ENCODE peak calls at places on chromosomes 5 and 9, in eight cellular contexts. H, N, F, P, J, Y, S and C are unnamed samples.

GRCh38 chr5:146369691-146370090 is 31.1 kb downstream of the POU4F3 start:
- DNase-seq in H (no peak), N (no peak), F (peak; percentile 88), P (peak; percentile 73), J (no peak), Y (no peak), S (no peak), C (peak; percentile 79)

GRCh38 chr5:173642191-173642816 is 25.9 kb upstream of the BOD1 start:
- DNase-seq in H (no peak), N (no peak), F (no peak), P (no peak), J (no peak), Y (no peak), S (peak; percentile 78), C (no peak)

GRCh38 chr5:73030531-73030930 is 74.7 kb downstream of the FCHO2 start:
- DNase-seq in H (no peak), N (no peak), F (peak; percentile 26), P (peak; percentile 46), J (no peak), Y (no peak), S (no peak), C (no peak)

GRCh38 chr9:37995348-37995737 is 73.7 kb downstream of the SHB start:
- DNase-seq in H (no peak), N (no peak), F (no peak), P (no peak), J (no peak), Y (no peak), S (no peak), C (no peak)

GRCh38 chr9:98491778-98492177 is 217.0 kb downstream of the GABBR2 start:
- DNase-seq in H (peak; percentile 49), N (no peak), F (peak; percentile 69), P (no peak), J (no peak), Y (no peak), S (no peak), C (peak; percentile 62)

GRCh38 chr5:13930721-13931246 is 13.7 kb downstream of the DNAH5 start:
- DNase-seq in H (no peak), N (no peak), F (no peak), P (no peak), J (no peak), Y (no peak), S (no peak), C (no peak)

GRCh38 chr5:154133591-154133990 is 56.9 kb upstream of the GALNT10 start:
- DNase-seq in H (no peak), N (no peak), F (no peak), P (no peak), J (no peak), Y (no peak), S (no peak), C (no peak)

GRCh38 chr9:135228345-135228982 is 141.0 kb downstream of the OLFM1 start:
- DNase-seq in H (no peak), N (no peak), F (no peak), P (no peak), J (no peak), Y (peak; percentile 51), S (no peak), C (no peak)

GRCh38 chr5:113678924-113679575 is 165.6 kb downstream of the YTHDC2 start:
- DNase-seq in H (peak; percentile 58), N (peak; percentile 39), F (peak; percentile 16), P (peak; percentile 36), J (no peak), Y (no peak), S (no peak), C (peak; percentile 23)

GRCh38 chr5:134003957-134004625 is 684 bp downstream of the VDAC1 start:
- DNase-seq in H (peak; percentile 51), N (peak; percentile 82), F (peak; percentile 30), P (peak; percentile 52), J (peak; percentile 55), Y (peak; percentile 87), S (peak; percentile 76), C (peak; percentile 18)

GRCh38 chr5:136030252-136030651 is 1.5 kb downstream of the TGFBI start:
- DNase-seq in H (no peak), N (peak; percentile 44), F (no peak), P (no peak), J (no peak), Y (no peak), S (peak; percentile 9), C (no peak)
- H3K27ac ChIP-seq in H (peak overlapping the region; percentile 34), N (peak overlapping the region; percentile 85), F (peak overlapping the region; percentile 89), P (no peak overlapping the region), J (no peak overlapping the region), Y (no peak overlapping the region), S (no peak overlapping the region), C (no peak overlapping the region)

DNA sequence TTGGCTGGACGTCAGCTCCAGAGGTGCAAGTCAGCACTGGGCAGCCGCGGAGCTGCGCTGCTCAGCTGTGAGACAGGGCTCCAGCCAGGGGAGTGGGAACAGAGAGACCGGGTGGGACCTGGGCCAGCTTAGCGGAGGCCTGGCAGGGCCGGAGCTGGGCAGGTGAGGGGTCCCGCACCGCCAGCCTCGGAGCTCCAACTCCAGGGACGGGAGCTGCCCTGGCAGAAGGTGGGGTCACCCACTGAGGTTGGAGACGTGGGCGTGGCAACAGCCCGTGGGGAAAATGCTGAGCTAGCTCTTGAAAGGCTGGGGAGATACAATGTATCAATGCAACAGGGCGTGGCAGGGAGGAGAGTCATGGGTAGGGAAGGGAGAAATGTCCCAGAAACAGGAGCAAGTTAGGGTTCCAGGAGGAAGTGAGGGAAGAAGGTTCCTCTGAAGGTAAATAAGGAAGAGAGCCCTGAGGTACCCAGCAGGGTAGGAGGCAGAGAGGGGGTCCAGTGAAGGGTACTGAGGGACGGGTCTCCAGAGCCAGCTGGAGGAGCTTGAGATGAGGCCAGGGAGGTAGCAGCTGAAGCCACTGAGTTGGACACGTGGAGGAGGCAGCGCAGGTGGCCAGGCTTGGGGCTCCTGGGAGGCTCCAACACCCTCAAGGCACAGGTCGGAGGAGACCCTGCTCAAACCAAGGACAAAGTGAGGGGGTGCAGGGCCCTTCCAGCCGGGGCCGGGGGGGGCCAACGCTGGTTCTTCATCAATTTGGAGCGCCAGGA is 736 bp upstream of the NKD2 start:
- DNase-seq in H (no peak), N (no peak), F (no peak), P (no peak), J (peak; percentile 6), Y (peak; percentile 65), S (peak; percentile 44), C (no peak)
- H3K4me3 ChIP-seq in H (no peak overlapping the region), N (no peak overlapping the region), F (no peak overlapping the region), P (no peak overlapping the region), J (no peak overlapping the region), Y (no peak overlapping the region), S (no peak overlapping the region), C (no peak overlapping the region)

GRCh38 chr5:178241688-178242231 is 9.2 kb upstream of the PHYKPL start:
- DNase-seq in H (no peak), N (peak; percentile 21), F (no peak), P (no peak), J (no peak), Y (peak; percentile 76), S (no peak), C (no peak)
- TF ChIP-seq CTCF in H (no peak), N (no peak), F (no peak), P (no peak), J (no peak), Y (no peak), S (no peak), C (no peak)

GRCh38 chr9:89378541-89378940 is 60.2 kb downstream of the SECISBP2 start:
- DNase-seq in H (no peak), N (no peak), F (no peak), P (no peak), J (no peak), Y (no peak), S (no peak), C (no peak)

GRCh38 chr9:89376286-89376685 is 58.0 kb downstream of the SECISBP2 start:
- DNase-seq in H (no peak), N (no peak), F (no peak), P (no peak), J (no peak), Y (no peak), S (no peak), C (no peak)

GRCh38 chr9:89376741-89377140 is 58.4 kb downstream of the SECISBP2 start:
- DNase-seq in H (no peak), N (no peak), F (no peak), P (no peak), J (no peak), Y (no peak), S (no peak), C (no peak)

GRCh38 chr9:89379031-89379430 is 60.7 kb downstream of the SECISBP2 start:
- DNase-seq in H (no peak), N (no peak), F (no peak), P (no peak), J (no peak), Y (no peak), S (no peak), C (no peak)

GRCh38 chr9:89377411-89377810 is 59.1 kb downstream of the SECISBP2 start:
- DNase-seq in H (no peak), N (no peak), F (no peak), P (no peak), J (no peak), Y (no peak), S (no peak), C (no peak)
- H3K27ac ChIP-seq in H (no peak overlapping the region), N (no peak overlapping the region), F (no peak overlapping the region), P (no peak overlapping the region), J (no peak overlapping the region), Y (no peak overlapping the region), S (no peak overlapping the region), C (no peak overlapping the region)

GRCh38 chr5:96664669-96665068 is 2.5 kb downstream of the CAST start:
- DNase-seq in H (no peak), N (no peak), F (no peak), P (no peak), J (no peak), Y (no peak), S (no peak), C (no peak)
- H3K4me3 ChIP-seq in H (peak overlapping the region; percentile 3), N (peak overlapping the region; percentile 11), F (no peak overlapping the region), P (peak overlapping the region; percentile 94), J (no peak overlapping the region), Y (no peak overlapping the region), S (no peak overlapping the region), C (no peak overlapping the region)

DNA sequence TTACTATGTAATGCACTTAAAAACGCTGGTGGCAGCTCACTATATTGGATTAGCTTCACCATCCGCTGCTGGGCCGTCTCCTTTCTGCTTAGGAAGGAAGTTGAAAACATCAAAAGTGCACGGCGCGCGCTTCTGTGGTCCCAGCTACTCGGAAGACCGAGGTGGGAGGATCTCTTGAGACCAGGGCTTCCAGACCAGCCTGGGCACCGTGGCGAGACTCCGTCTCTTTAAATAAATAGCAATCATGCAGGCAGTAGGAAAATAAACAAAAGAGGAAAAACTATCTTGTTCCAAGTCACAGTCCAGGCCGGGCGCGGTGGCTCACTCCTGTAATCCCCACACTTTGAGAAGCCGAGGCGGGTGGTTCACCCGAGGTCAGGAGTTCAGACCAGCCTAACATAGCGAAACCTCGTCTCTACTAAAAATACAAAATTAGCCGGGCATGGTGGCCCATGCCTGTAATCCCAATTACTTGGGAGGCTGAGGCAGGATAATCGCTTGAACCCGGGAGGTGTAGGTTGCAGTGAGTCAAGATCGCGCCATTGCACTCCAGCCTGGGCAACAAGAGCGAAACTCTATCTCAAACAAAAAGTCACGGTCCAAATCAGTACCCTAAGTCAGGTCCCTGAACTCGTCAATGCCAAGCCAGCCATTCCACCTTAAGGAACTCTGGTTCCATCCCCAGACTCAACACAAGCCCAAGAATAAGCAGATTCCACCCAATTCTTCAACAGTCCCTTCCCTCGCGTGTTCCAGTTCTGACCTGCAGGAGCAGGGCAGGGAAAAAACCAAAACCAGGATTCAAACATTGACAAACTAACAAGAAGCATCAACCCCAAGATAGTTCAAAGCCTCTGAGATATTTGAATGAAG is 1.0 kb upstream of the GOLGA1 start:
- DNase-seq in H (peak; percentile 59), N (peak; percentile 14), F (no peak), P (peak; percentile 9), J (peak; percentile 44), Y (peak; percentile 86), S (peak; percentile 76), C (peak; percentile 35)
- TF ChIP-seq CTCF in H (no peak), N (no peak), F (no peak), P (no peak), J (no peak), Y (no peak), S (no peak), C (no peak)